ENCODE peak calls at places on chromosomes 4 and X, in nine cellular contexts. K is CD8-positive, alpha-beta T cell; J is stomach; L is GM23338; I is mucosa of descending colon; F is Peyer's patch; C is tibial artery; H is OCI-LY7; V is DND-41. P is an unnamed sample. For H3K4me1, the result is how much of the 10 kb centered on the place peaks cover.

GRCh38 chr4:64643841-64644240 is 234.6 kb upstream of the TECRL start:
- DNase-seq in I (no peak), V (no peak), J (no peak), F (no peak), C (no peak), H (no peak), K (no peak), L (no peak), P (no peak)

GRCh38 chr4:128338634-128339355 is 51.2 kb upstream of the PGRMC2 start:
- DNase-seq in K (no peak), I (no peak), H (no peak), J (no peak), F (no peak), V (no peak), C (no peak), L (no peak), P (no peak)

GRCh38 chrX:37726346-37726745 is 40.8 kb downstream of the XK start:
- DNase-seq in H (no peak), I (no peak), V (no peak), C (no peak), L (no peak), J (no peak), F (no peak), K (no peak), P (no peak)

GRCh38 chr4:152972821-152973613 is 36.9 kb downstream of the FHDC1 start:
- DNase-seq in V (no peak), L (no peak), F (no peak), C (no peak), J (no peak), K (no peak), H (no peak), I (no peak), P (no peak)

GRCh38 chr4:145090370-145090769 is 7.6 kb downstream of the ANAPC10 start:
- DNase-seq in H (no peak), C (no peak), K (no peak), V (no peak), F (no peak), I (no peak), L (no peak), J (no peak), P (no peak)

GRCh38 chrX:152817082-152817744 is 13.3 kb downstream of the CETN2 start:
- DNase-seq in C (no peak), K (no peak), I (peak), F (no peak), H (peak), L (peak), V (peak), J (no peak), P (no peak)

GRCh38 chrX:44308869-44309268 is 34.6 kb downstream of the EFHC2 start:
- DNase-seq in H (no peak), K (no peak), L (no peak), F (no peak), I (no peak), C (no peak), J (no peak), V (no peak), P (no peak)

GRCh38 chr4:5816851-5817375 is 76.0 kb downstream of the CRMP1 start:
- DNase-seq in K (no peak), L (no peak), I (no peak), J (no peak), F (no peak), H (no peak), C (no peak), V (no peak), P (no peak)

GRCh38 chr4:102501176-102501634 is at the start of gene NFKB1:
- DNase-seq in V (peak), C (peak), L (peak), J (peak), H (peak), F (peak), I (peak), K (peak), P (peak)

GRCh38 chrX:111041018-111041462 is 55.0 kb upstream of the PAK3 start:
- DNase-seq in K (no peak), J (no peak), H (no peak), C (no peak), L (peak), V (no peak), I (peak), F (no peak), P (no peak)

GRCh38 chr4:45280121-45280520 is 553.8 kb upstream of the GNPDA2 start:
- DNase-seq in H (no peak), V (no peak), J (no peak), L (no peak), C (no peak), I (no peak), F (no peak), K (no peak), P (no peak)

GRCh38 chr4:147773261-147774184 is 41.6 kb downstream of the ARHGAP10 start:
- DNase-seq in C (no peak), J (no peak), V (no peak), L (no peak), H (no peak), F (no peak), K (no peak), I (no peak), P (no peak)

GRCh38 chr4:140617494-140618060 is 48.8 kb upstream of the UCP1 start:
- DNase-seq in L (peak), C (no peak), F (no peak), J (peak), H (no peak), V (no peak), K (no peak), I (no peak), P (no peak)

GRCh38 chr4:8688041-8688907 is 95.7 kb downstream of the CPZ start:
- DNase-seq in C (no peak), V (no peak), K (no peak), H (no peak), F (no peak), L (peak), J (no peak), I (peak), P (no peak)

GRCh38 chr4:155025762-155026457 is 182.5 kb upstream of the NPY2R start:
- DNase-seq in F (no peak), I (peak), C (no peak), V (peak), J (peak), H (no peak), L (peak), K (no peak), P (no peak)

GRCh38 chr4:3791910-3792542 is 25.8 kb downstream of the ADRA2C start:
- DNase-seq in V (peak), I (peak), F (no peak), H (peak), L (peak), J (peak), C (no peak), K (no peak), P (peak)

DNA sequence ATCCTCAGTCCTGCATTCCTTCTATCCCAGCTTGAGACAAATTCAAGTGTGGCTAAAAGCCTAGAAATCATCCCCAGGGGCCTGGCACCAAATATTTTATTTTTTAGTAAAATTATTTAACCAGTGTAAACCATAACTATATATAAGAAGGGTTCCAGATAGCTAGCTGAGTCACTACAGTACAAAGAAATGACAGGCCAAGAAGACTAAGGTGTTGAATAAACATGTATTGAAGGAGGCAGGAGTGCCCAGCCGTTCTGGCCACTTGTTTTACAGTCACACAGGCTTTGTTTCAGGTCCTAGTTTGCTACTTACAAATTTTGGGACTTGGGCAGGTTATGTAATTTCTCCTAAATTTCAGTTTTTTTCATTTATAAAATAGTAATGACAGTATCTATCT is 225.9 kb upstream of the PITX2 start:
- DNase-seq in K (no peak), J (no peak), I (no peak), V (no peak), L (no peak), F (no peak), H (no peak), C (no peak), P (no peak)
- H3K4me1 ChIP-seq in K (under half), J (under half), I (under half), V (under half), L (under half), F (under half), H (under half), C (under half), P (under half)

GRCh38 chr4:42412251-42412650 is 15.0 kb downstream of the SHISA3 start:
- DNase-seq in K (no peak), J (no peak), I (no peak), C (no peak), L (no peak), V (no peak), F (no peak), H (no peak), P (no peak)

GRCh38 chr4:42420120-42420519 is 22.8 kb downstream of the SHISA3 start:
- DNase-seq in J (no peak), V (no peak), I (no peak), H (no peak), C (no peak), F (no peak), L (peak), K (no peak), P (no peak)

GRCh38 chr4:42417491-42417890 is 20.2 kb downstream of the SHISA3 start:
- DNase-seq in C (no peak), L (no peak), F (no peak), I (no peak), J (no peak), V (no peak), K (no peak), H (no peak), P (no peak)

GRCh38 chr4:42411803-42412202 is 14.5 kb downstream of the SHISA3 start:
- DNase-seq in H (no peak), L (no peak), V (no peak), F (no peak), J (no peak), C (no peak), I (no peak), K (no peak), P (no peak)

GRCh38 chr4:42416017-42416416 is 18.7 kb downstream of the SHISA3 start:
- DNase-seq in C (no peak), V (no peak), J (no peak), L (peak), K (no peak), I (no peak), F (no peak), H (peak), P (no peak)
- H3K4me1 ChIP-seq in C (under half), V (under half), J (under half), L (under half), K (under half), I (under half), F (under half), H (under half), P (under half)

GRCh38 chrX:118521435-118521834 is 25.8 kb downstream of the DOCK11 start:
- DNase-seq in F (no peak), J (no peak), L (no peak), K (no peak), I (no peak), C (no peak), V (no peak), H (no peak), P (no peak)
- H3K4me1 ChIP-seq in F (under half), J (under half), L (under half), K (half or more), I (under half), C (under half), V (under half), H (under half), P (under half)

DNA sequence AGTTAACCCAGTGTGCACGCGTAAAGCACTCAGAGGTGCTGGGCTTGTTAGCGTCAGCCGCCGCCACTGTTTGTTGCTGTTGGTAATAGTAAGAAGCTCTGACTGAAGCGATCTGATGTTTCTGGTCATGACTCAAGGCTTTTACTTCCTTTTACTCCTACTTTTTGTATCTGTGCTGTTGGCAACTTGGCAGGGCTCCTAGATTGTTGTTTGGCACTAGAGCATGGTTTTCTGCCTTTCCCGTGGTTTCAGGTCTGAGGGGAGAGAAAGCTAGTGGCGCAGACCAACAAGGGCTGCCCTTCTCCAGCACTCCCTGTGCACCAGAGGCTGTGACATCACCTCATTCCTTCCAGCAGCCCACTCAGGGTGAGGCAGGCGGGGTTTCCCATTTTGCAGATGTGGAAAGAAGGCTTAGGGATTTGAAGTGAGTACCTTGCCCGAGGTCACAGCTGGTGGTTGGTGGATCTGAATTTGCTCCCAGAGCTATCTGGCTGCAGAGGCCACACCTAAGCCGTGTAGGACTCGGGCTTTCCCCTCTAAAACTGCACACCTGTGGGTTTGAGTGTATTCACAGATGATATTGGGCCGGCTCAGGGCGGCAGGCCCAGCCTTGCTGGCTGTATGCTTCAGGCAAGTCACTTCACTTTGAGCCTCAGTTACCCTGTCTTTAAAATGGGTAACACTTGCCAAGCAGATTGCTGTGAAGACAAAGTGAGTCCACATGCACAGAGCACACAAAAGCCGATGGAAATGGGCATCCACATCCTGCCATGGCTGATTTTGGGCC is 51.2 kb upstream of the TADA2B start:
- DNase-seq in F (peak), K (no peak), L (no peak), J (peak), V (no peak), C (peak), I (no peak), H (no peak), P (peak)
- H3K4me1 ChIP-seq in F (under half), K (under half), L (under half), J (under half), V (under half), C (under half), I (under half), H (under half), P (under half)